ENCODE peak calls at places on chromosomes 5 and 9, in five cellular contexts. T is IMR-90, R is H1, H is A549, Y is HepG2. G is an unnamed sample.

GRCh38 chr5:148820778-148821395 is 5.5 kb upstream of the ADRB2 start:
- DNase-seq in T (peak), R (no peak), H (peak), Y (peak), G (no peak)

GRCh38 chr5:81749562-81750307 is 1.2 kb downstream of the SSBP2 start:
- DNase-seq in T (peak), R (peak), H (no peak), Y (no peak), G (peak)

GRCh38 chr9:134178781-134179551 is 14.6 kb upstream of the RNU6ATAC start:
- DNase-seq in T (no peak), R (no peak), H (peak), Y (no peak), G (no peak)

GRCh38 chr5:378301-378891 is 56.9 kb downstream of the AHRR start:
- DNase-seq in T (peak), R (peak), H (no peak), Y (no peak), G (no peak)

GRCh38 chr5:27568811-27569210 is 530.4 kb upstream of the CDH9 start:
- DNase-seq in T (no peak), R (no peak), H (peak), Y (no peak), G (no peak)

GRCh38 chr5:84228266-84228665 is 156.4 kb downstream of the EDIL3 start:
- DNase-seq in T (peak), R (no peak), H (no peak), Y (no peak), G (no peak)

GRCh38 chr9:130535818-130536521 is 43.4 kb upstream of the FUBP3 start:
- DNase-seq in T (peak), R (no peak), H (no peak), Y (peak), G (peak)

GRCh38 chr5:59793000-59793399 is 100.5 kb downstream of the PDE4D start:
- DNase-seq in T (peak), R (no peak), H (peak), Y (peak), G (no peak)

GRCh38 chr9:125632321-125633115 is 74.5 kb downstream of the MAPKAP1 start:
- DNase-seq in T (peak), R (no peak), H (no peak), Y (peak), G (peak)

GRCh38 chr5:132295505-132296411 is 1.6 kb downstream of the SLC22A4 start:
- DNase-seq in T (no peak), R (no peak), H (no peak), Y (no peak), G (peak)

GRCh38 chr9:35696520-35697215 is 6.9 kb upstream of the TPM2 start:
- DNase-seq in T (peak), R (peak), H (peak), Y (peak), G (peak)

GRCh38 chr5:107436276-107436675 is 234.5 kb downstream of the EFNA5 start:
- DNase-seq in T (no peak), R (no peak), H (no peak), Y (no peak), G (no peak)

GRCh38 chr9:73573235-73573634 is 421.6 kb downstream of the ANXA1 start:
- DNase-seq in T (no peak), R (no peak), H (no peak), Y (no peak), G (no peak)

GRCh38 chr9:97468658-97469448 is 32.6 kb upstream of the TMOD1 start:
- DNase-seq in T (peak), R (peak), H (peak), Y (peak), G (peak)

GRCh38 chr5:139688712-139689413 is 40.7 kb downstream of the CXXC5 start:
- DNase-seq in T (no peak), R (no peak), H (no peak), Y (no peak), G (no peak)

GRCh38 chr5:159031513-159031912 is 68.2 kb downstream of the EBF1 start:
- DNase-seq in T (peak), R (no peak), H (no peak), Y (no peak), G (no peak)

GRCh38 chr5:135850671-135851070 is 16.2 kb downstream of the SLC25A48 start:
- DNase-seq in T (no peak), R (no peak), H (no peak), Y (no peak), G (no peak)

GRCh38 chr9:125911861-125912260 is 164.7 kb downstream of the PBX3 start:
- DNase-seq in T (peak), R (no peak), H (no peak), Y (no peak), G (no peak)

GRCh38 chr5:65819905-65820240 is 97.9 kb downstream of the NLN start:
- DNase-seq in T (no peak), R (no peak), H (no peak), Y (no peak), G (no peak)

GRCh38 chr5:151447174-151448037 is at the start of gene SLC36A1:
- DNase-seq in T (peak), R (peak), H (peak), Y (peak), G (peak)

GRCh38 chr5:173053041-173053440 is 3.1 kb upstream of the CREBRF start:
- DNase-seq in T (no peak), R (no peak), H (no peak), Y (no peak), G (no peak)

GRCh38 chr5:415928-416635 is 26.9 kb upstream of the EXOC3 start:
- DNase-seq in T (no peak), R (no peak), H (no peak), Y (peak), G (no peak)

GRCh38 chr5:138503487-138504270 is 38.4 kb downstream of the EGR1 start:
- DNase-seq in T (peak), R (no peak), H (peak), Y (peak), G (peak)

GRCh38 chr5:69414885-69415583 is at the start of gene MARVELD2:
- DNase-seq in T (peak), R (peak), H (peak), Y (peak), G (no peak)

GRCh38 chr9:129405089-129405830 is 215.6 kb downstream of the C9orf50 start:
- DNase-seq in T (peak), R (no peak), H (peak), Y (peak), G (no peak)

GRCh38 chr9:71001780-71002386 is 119.5 kb downstream of the TRPM3 start:
- DNase-seq in T (peak), R (no peak), H (peak), Y (peak), G (peak)

GRCh38 chr9:111118256-111118950 is 80.1 kb upstream of the LPAR1 start:
- DNase-seq in T (peak), R (no peak), H (no peak), Y (no peak), G (no peak)

GRCh38 chr5:113807384-113808053 is 294.0 kb downstream of the YTHDC2 start:
- DNase-seq in T (peak), R (no peak), H (no peak), Y (no peak), G (no peak)

GRCh38 chr9:31137151-31137849 is 1247.1 kb upstream of the ACO1 start:
- DNase-seq in T (peak), R (no peak), H (peak), Y (peak), G (no peak)

GRCh38 chr5:26700759-26701384 is 337.5 kb downstream of the CDH9 start:
- DNase-seq in T (no peak), R (peak), H (peak), Y (peak), G (peak)

GRCh38 chr9:121699271-121700164 is 48.1 kb downstream of the DAB2IP start:
- DNase-seq in T (peak), R (peak), H (no peak), Y (no peak), G (no peak)

GRCh38 chr5:143064207-143064606 is 294.0 kb downstream of the ARHGAP26 start:
- DNase-seq in T (peak), R (no peak), H (peak), Y (no peak), G (no peak)

GRCh38 chr5:82426419-82427154 is 148.4 kb upstream of the RPS23 start:
- DNase-seq in T (no peak), R (no peak), H (no peak), Y (no peak), G (no peak)

GRCh38 chr5:6448622-6449464 is at the start of gene UBE2QL1:
- DNase-seq in T (no peak), R (peak), H (peak), Y (no peak), G (no peak)

GRCh38 chr5:141412853-141413539 is at the start of gene PCDHGA10:
- DNase-seq in T (peak), R (peak), H (no peak), Y (peak), G (peak)

GRCh38 chr5:57434227-57434640 is 48.4 kb downstream of the ACTBL2 start:
- DNase-seq in T (no peak), R (no peak), H (no peak), Y (no peak), G (no peak)

GRCh38 chr9:122213589-122214413 is 15.0 kb downstream of the LHX6 start:
- DNase-seq in T (no peak), R (peak), H (peak), Y (peak), G (peak)

GRCh38 chr5:169218862-169219261 is 82.1 kb downstream of the SLIT3 start:
- DNase-seq in T (no peak), R (no peak), H (peak), Y (peak), G (no peak)
- TF ChIP-seq MAFK in T (no peak), R (no peak), H (no peak), Y (no peak), G (no peak)

DNA sequence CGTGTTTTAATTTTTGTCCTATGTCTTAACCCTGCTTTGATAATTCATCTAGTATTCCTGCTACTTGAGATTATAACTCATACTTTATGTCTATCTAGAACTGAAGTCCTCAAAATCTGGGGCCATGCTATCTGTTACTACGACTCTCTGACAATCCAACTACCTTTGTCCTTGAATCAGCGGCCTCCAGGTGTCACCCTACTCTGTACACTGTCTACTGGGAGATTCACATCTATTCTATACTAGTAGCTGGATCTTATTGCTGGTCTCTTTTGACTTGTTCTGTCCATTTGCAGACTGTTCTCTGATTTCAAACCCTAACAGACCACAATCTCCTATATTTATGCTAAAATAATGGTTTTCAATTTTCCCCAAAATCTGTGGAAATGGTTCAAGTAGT is 225.5 kb upstream of the ELAVL2 start:
- DNase-seq in T (no peak), R (no peak), H (no peak), Y (no peak), G (no peak)
- TF ChIP-seq MAFK in T (no peak), R (no peak), H (no peak), Y (no peak), G (no peak)

GRCh38 chr5:134038143-134038542 is 33.4 kb upstream of the VDAC1 start:
- DNase-seq in T (no peak), R (no peak), H (no peak), Y (peak), G (no peak)

GRCh38 chr5:134043793-134044525 is 39.2 kb upstream of the VDAC1 start:
- DNase-seq in T (no peak), R (no peak), H (no peak), Y (no peak), G (no peak)

GRCh38 chr5:134037160-134037559 is 32.4 kb upstream of the VDAC1 start:
- DNase-seq in T (no peak), R (no peak), H (no peak), Y (no peak), G (no peak)

GRCh38 chr5:134046330-134046729 is 41.6 kb upstream of the VDAC1 start:
- DNase-seq in T (no peak), R (no peak), H (no peak), Y (peak), G (no peak)

DNA sequence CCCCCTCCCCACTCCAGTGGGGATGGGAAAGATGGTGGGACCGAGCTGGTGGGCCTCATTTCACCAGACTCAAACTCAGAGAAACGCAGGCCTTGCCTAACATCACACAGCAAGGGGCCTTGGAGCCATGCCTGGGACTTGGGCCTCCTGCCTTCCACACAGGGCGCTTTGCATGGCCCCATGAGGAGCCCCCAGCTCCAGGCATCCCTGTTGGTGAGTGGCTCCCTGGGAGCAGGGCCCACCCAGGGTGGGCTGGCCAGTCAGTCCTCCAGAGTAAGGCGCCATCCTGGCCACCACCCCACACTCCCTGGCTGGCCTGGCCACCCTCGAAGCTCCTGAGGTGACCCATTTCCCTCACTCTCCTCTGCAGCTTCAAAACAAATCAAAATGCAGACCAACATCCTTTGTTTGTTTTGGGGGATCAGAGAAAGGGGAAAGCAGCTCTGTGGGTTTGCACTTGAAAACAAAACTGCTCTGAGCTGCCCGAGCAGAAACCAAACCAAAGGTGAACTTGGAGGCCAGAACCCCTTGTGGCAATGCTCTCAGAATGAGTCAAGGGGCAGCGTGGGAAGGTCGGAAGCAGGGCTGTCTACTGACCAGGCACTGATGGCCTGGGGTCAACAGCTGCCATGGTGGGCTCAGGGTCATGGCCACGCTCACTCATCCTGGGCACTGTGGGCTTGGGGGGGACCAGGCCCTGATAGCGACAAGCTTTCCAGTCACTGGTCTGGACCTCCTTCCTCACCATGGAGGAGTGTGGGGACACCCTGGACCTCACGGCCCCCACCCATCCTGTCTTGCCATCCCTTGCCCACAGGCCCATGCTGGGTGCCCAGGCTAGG is 37.0 kb upstream of the VDAC1 start:
- DNase-seq in T (no peak), R (no peak), H (no peak), Y (no peak), G (no peak)
- TF ChIP-seq MAFK in T (no peak), R (no peak), H (no peak), Y (no peak), G (no peak)

DNA sequence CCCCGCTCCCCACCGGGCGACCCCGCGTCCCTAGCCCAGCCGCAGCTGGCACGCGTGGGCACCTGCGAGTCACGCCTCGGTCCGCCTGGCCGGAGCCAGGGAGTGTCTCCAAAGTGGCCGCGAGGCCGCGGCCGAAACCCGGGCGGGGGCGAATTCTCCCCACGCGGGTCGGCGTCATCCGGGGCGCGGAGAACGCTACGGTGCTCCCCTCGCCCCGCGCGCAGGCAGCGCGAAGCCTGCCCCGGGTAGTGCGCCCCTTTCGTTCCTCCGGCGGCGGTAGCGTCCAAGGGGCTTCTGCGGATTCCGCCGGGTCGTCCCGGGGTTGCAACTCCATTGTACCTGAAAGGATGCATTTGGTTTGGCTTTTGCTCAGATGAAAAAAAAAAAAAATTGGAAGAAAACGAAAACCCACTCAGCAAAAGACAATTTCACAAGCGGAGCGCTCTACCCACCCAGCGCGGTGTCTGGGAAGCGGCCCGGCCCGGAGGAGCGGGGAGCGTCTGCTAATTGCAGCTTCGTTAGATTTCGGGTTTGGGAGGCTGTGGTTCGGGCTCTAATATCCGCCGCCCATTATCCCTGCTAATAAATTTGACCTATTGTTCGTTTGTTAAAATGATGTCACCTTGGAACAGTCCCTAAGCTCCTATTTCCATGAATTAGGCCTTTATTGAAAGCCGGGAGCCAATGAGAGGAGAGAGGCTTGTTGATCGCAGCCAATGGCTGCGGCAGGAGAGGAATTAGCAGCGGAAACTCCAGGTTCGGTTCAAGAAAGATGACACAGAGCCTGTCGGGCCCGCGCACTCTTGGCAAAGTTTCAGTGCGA is at the start of gene TLX3:
- DNase-seq in T (peak), R (peak), H (no peak), Y (no peak), G (no peak)
- TF ChIP-seq MAFK in T (no peak), R (no peak), H (no peak), Y (no peak), G (no peak)

DNA sequence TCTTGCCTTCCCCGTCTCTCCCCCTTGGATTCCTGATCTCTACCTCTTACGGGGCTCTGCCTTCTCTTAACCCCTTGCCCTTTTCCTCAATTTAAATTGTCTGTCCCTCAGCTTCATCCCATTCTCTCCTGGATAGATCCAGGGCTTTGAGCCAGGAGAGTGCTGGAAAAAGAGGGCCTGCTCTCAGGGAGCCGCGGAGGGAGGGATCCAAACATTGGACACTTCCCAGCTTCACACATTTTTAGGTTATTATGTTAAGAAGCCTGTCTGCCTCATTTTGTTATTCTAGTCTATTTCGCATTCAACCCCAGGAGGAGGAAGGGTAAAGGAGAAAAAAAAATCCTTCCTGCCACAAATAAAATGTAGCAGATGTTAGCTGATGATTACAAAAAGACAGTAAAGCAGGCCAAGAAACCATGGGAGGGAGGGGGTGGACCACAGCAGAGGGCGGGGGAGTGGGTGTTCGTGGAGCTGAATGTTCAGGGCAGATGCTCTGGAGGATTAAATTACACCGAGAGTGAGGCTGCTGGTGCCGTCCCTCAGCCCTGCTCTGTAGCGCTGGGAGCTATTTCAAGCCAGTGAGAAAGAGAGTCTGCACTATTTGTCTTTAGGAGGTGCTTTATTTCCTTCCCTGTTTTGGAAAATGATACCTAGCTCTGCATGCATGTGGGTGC is 60.5 kb upstream of the ZFR start:
- DNase-seq in T (peak), R (no peak), H (no peak), Y (no peak), G (peak)
- TF ChIP-seq MAFK in T (no peak), R (no peak), H (no peak), Y (no peak), G (no peak)

GRCh38 chr9:79222483-79222882 is 349.3 kb upstream of the TLE4 start:
- DNase-seq in T (no peak), R (no peak), H (no peak), Y (no peak), G (no peak)
- TF ChIP-seq MAFK in T (no peak), R (no peak), H (no peak), Y (no peak), G (no peak)

DNA sequence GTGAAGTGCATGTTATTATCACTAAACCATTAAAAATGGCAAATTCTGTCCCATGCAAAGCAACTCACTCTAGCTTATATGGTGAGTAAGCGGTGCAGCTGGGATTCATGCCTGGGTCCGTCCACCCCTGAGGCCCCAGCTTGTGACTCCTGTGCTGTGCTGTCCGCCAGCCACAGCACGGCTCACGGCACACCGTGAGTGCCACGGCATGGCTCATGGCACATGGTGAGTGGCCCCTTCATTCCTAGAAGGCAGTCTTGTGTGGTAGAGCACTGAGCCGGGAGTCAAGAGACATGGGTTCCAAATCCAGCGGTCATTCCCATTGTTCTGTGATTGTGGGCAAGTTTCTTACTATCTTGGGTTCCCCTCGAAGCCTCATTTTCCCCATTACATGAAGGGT is 18.8 kb downstream of the RGS3 start:
- DNase-seq in T (no peak), R (no peak), H (no peak), Y (no peak), G (no peak)
- TF ChIP-seq MAFK in T (no peak), R (no peak), H (no peak), Y (no peak), G (no peak)

DNA sequence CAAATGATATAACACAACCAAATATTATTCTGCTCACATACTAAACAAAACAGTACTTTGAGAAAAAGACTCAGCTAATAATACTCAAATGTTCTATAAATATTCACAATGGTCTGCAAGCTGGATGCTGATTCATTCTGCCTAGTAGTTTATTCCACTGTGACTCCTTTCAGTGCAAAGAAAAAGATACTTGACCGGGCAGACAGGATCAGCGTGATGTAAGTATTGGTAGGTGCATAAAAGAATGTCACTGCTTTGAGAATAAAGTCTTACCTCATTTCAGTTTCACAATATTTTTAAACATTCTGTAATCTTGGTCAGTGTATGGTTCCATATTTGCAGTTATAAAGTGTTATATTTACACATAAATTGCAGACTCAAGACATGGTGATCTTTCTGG is 223.0 kb upstream of the NUDT12 start:
- DNase-seq in T (peak), R (no peak), H (no peak), Y (no peak), G (no peak)
- TF ChIP-seq MAFK in T (no peak), R (no peak), H (no peak), Y (no peak), G (no peak)